ENCODE peak calls at places on chromosomes 4 and X, in five cellular contexts. X, Z, R, M and W are unnamed samples.

GRCh38 chr4:76896731-76897521 is 1.0 kb downstream of the SOWAHB start:
- DNase-seq in X (peak; percentile 81), Z (peak; percentile 22), R (peak; percentile 73), M (no peak), W (peak; percentile 33)

GRCh38 chr4:110636677-110637407 is 14.0 kb upstream of the PITX2 start:
- DNase-seq in X (no peak), Z (no peak), R (peak; percentile 83), M (no peak), W (no peak)

GRCh38 chrX:18490816-18491215 is 65.4 kb downstream of the CDKL5 start:
- DNase-seq in X (no peak), Z (no peak), R (no peak), M (no peak), W (no peak)

GRCh38 chr4:74873545-74874295 is 59.2 kb upstream of the PARM1 start:
- DNase-seq in X (no peak), Z (no peak), R (no peak), M (no peak), W (no peak)

GRCh38 chr4:7096264-7096663 is 28.4 kb upstream of the GRPEL1 start:
- DNase-seq in X (no peak), Z (no peak), R (no peak), M (no peak), W (no peak)

GRCh38 chrX:77451041-77451440 is 3.9 kb downstream of the FGF16 start:
- DNase-seq in X (no peak), Z (no peak), R (no peak), M (no peak), W (no peak)

GRCh38 chr4:80324171-80324570 is 11.4 kb upstream of the CFAP299 start:
- DNase-seq in X (no peak), Z (no peak), R (no peak), M (no peak), W (no peak)

GRCh38 chrX:111372065-111372464 is 39.9 kb downstream of the DCX start:
- DNase-seq in X (no peak), Z (no peak), R (no peak), M (no peak), W (no peak)

GRCh38 chr4:11428701-11429571 is at the start of gene HS3ST1:
- DNase-seq in X (peak; percentile 88), Z (peak; percentile 86), R (peak; percentile 91), M (peak; percentile 85), W (peak; percentile 12)

GRCh38 chr4:53644607-53645006 is 53.3 kb upstream of the LNX1 start:
- DNase-seq in X (peak; percentile 72), Z (peak; percentile 97), R (no peak), M (no peak), W (no peak)

GRCh38 chrX:13545731-13546130 is 23.7 kb upstream of the EGFL6 start:
- DNase-seq in X (no peak), Z (no peak), R (no peak), M (no peak), W (no peak)

GRCh38 chr4:169383724-169384123 is 113.0 kb upstream of the SH3RF1 start:
- DNase-seq in X (no peak), Z (peak; percentile 81), R (no peak), M (no peak), W (no peak)

GRCh38 chr4:80362578-80363181 is 27.1 kb downstream of the CFAP299 start:
- DNase-seq in X (peak; percentile 65), Z (peak; percentile 70), R (peak; percentile 83), M (no peak), W (peak; percentile 31)

GRCh38 chr4:86014599-86014998 is 345.3 kb downstream of the MAPK10 start:
- DNase-seq in X (no peak), Z (no peak), R (peak; percentile 48), M (no peak), W (no peak)

GRCh38 chr4:185841451-185841850 is 29.5 kb upstream of the SORBS2 start:
- DNase-seq in X (no peak), Z (no peak), R (no peak), M (no peak), W (no peak)
- H3K4me1 ChIP-seq in X (peaks cover 10% of the 10 kb centered on the region), Z (peaks cover 23% of the 10 kb centered on the region), R (peaks cover 35% of the 10 kb centered on the region), M (peaks cover 15% of the 10 kb centered on the region), W (no peaks in the 10 kb centered on the region)

GRCh38 chr4:1852904-1853623 is 2.9 kb downstream of the LETM1 start:
- DNase-seq in X (no peak), Z (no peak), R (no peak), M (no peak), W (no peak)
- H3K4me1 ChIP-seq in X (peaks cover 13% of the 10 kb centered on the region), Z (peaks cover 9% of the 10 kb centered on the region), R (peaks cover 7% of the 10 kb centered on the region), M (peaks cover 2% of the 10 kb centered on the region), W (peaks cover 47% of the 10 kb centered on the region)

DNA sequence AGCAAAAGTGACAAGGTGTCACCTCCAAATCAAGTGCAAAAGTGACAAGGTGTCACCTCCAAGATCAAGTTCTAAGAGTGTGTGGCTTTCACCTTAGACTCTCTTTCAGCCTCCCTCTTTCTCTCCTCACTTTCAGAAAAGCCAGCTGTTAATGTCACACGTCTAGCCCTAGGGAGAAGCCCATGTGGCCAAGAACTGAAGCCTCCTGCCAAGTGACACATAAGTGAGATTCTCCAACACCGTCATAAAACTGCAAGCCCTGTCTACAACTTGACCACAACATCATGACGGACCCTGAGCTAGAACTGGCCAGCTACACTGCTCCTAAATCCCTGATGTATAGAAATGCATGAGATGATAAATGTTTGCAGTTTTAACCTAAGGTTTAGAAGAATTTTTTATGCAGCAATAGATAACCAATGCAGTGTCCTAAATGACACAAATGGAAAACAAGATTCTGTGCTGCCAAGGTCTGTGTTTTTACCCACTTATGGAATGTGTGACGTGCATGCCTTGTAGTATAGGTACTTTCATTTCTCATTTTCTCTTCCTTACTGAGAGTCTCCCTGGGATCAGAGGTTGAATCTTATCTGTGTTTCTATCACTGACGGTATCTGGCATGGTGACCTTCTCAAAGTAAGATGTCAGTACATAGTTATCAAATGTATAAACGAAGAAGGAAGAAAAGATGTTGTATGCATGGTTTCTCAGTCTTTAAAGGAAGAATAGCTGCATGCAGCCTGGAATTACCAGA is 25.0 kb downstream of the NLGN4X start:
- DNase-seq in X (no peak), Z (no peak), R (no peak), M (no peak), W (no peak)
- H3K4me1 ChIP-seq in X (no peaks in the 10 kb centered on the region), Z (no peaks in the 10 kb centered on the region), R (peaks cover 14% of the 10 kb centered on the region), M (no peaks in the 10 kb centered on the region), W (no peaks in the 10 kb centered on the region)

DNA sequence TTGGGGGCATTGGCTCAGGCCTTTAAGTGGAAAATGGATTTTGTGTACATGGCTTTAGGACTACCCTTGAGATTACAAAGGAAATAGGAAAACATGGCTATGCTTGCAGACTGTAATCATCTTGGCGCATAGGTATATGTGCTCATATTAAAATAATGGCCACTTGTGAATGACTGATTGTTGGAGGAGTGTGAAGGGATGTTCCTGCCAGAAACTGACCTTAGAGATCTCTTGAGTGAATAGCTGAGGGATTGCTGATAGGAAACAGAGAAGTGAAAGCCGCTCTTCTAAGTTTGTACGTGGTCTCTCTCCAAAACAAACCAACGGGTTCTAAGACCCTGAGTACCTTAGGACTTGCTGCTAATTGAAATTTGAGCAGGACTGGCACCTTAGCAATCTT is 186.0 kb downstream of the MGST2 start:
- DNase-seq in X (no peak), Z (no peak), R (no peak), M (no peak), W (no peak)
- H3K4me1 ChIP-seq in X (no peaks in the 10 kb centered on the region), Z (peaks cover 8% of the 10 kb centered on the region), R (peaks cover 72% of the 10 kb centered on the region), M (no peaks in the 10 kb centered on the region), W (no peaks in the 10 kb centered on the region)

GRCh38 chr4:98556451-98556850 is 102.0 kb downstream of the TSPAN5 start:
- DNase-seq in X (no peak), Z (no peak), R (no peak), M (no peak), W (no peak)

GRCh38 chr4:98558366-98558765 is 100.0 kb downstream of the TSPAN5 start:
- DNase-seq in X (no peak), Z (no peak), R (peak; percentile 67), M (no peak), W (no peak)

GRCh38 chr4:98558770-98559169 is 99.6 kb downstream of the TSPAN5 start:
- DNase-seq in X (no peak), Z (no peak), R (peak; percentile 51), M (no peak), W (no peak)

GRCh38 chr4:98557497-98557896 is 100.9 kb downstream of the TSPAN5 start:
- DNase-seq in X (no peak), Z (peak; percentile 60), R (no peak), M (no peak), W (no peak)

GRCh38 chr4:98555798-98556445 is 102.5 kb downstream of the TSPAN5 start:
- DNase-seq in X (no peak), Z (peak; percentile 46), R (no peak), M (no peak), W (no peak)
- H3K4me1 ChIP-seq in X (peaks cover 3% of the 10 kb centered on the region), Z (peaks cover 26% of the 10 kb centered on the region), R (peaks cover 61% of the 10 kb centered on the region), M (peaks cover 16% of the 10 kb centered on the region), W (no peaks in the 10 kb centered on the region)

GRCh38 chrX:154541589-154541895 is 5.1 kb downstream of the G6PD start:
- DNase-seq in X (no peak), Z (no peak), R (no peak), M (no peak), W (no peak)

GRCh38 chrX:154539077-154539476 is 7.6 kb downstream of the G6PD start:
- DNase-seq in X (no peak), Z (no peak), R (no peak), M (no peak), W (no peak)

GRCh38 chrX:154542723-154543424 is 3.8 kb downstream of the G6PD start:
- DNase-seq in X (peak; percentile 81), Z (no peak), R (no peak), M (no peak), W (no peak)

GRCh38 chrX:154541896-154542722 is 4.5 kb downstream of the G6PD start:
- DNase-seq in X (peak; percentile 79), Z (peak; percentile 96), R (no peak), M (no peak), W (no peak)

GRCh38 chrX:154540897-154541535 is 5.6 kb downstream of the G6PD start:
- DNase-seq in X (peak; percentile 79), Z (peak; percentile 96), R (no peak), M (peak; percentile 73), W (no peak)
- H3K4me1 ChIP-seq in X (peaks cover 16% of the 10 kb centered on the region), Z (peaks cover 49% of the 10 kb centered on the region), R (no peaks in the 10 kb centered on the region), M (peaks cover 20% of the 10 kb centered on the region), W (peaks cover 16% of the 10 kb centered on the region)

DNA sequence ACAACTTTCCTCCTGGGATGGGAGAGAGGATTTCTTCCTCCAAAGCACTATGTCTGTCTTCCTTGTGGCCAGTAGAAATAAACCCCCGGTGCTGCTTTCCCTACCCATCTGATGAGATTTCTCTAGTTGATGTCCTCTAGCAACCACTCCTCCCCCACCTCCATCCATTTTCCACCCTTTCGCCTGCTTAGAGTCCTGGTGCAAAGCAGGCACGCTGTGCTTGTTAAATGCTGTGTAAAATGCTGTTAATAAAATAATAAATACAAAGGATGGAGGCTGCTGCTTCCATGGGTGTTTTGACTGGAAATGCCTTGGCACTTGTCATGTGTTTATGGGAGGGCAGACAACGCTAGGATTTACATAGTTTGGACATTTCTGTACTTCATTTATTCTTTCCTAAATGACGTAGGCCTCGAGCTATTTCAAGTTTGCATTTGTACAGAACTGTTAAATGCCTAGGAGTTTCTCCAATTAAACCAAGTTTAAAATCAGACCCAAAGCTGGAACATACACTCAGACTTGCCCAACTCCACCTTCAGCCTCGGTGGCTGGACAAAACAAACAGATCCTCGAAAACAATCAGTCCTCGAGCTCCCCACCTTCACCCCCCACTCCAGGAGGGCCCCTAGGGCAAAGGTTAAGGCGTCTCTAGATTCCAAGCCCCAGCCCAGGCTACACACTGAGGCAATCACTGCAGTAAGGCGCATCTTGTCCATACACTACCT is 10.0 kb downstream of the BCOR start:
- DNase-seq in X (no peak), Z (no peak), R (no peak), M (no peak), W (no peak)
- H3K4me1 ChIP-seq in X (peaks cover 16% of the 10 kb centered on the region), Z (peaks cover 61% of the 10 kb centered on the region), R (peaks cover 51% of the 10 kb centered on the region), M (peaks cover 15% of the 10 kb centered on the region), W (peaks cover 80% of the 10 kb centered on the region)

GRCh38 chr4:184352891-184353290 is 121.5 kb downstream of the IRF2 start:
- DNase-seq in X (no peak), Z (no peak), R (no peak), M (no peak), W (no peak)
- H3K4me1 ChIP-seq in X (peaks cover 31% of the 10 kb centered on the region), Z (peaks cover 23% of the 10 kb centered on the region), R (peaks cover 13% of the 10 kb centered on the region), M (peaks cover 12% of the 10 kb centered on the region), W (peaks cover 12% of the 10 kb centered on the region)